ENCODE peak calls at places on chromosomes 7 and 10, in ten cellular contexts. I, S, L, U, J, W, X, C, F and P are unnamed samples.

GRCh38 chr7:1094870-1095269 is 7.0 kb downstream of the GPER1 start:
- DNase-seq in I (no peak), S (no peak), L (no peak), U (no peak), J (no peak), W (peak; percentile 14), X (no peak), C (no peak), F (no peak), P (no peak)

GRCh38 chr7:150322114-150322832 is 882 bp upstream of the LRRC61 start:
- DNase-seq in I (no peak), S (no peak), L (no peak), U (no peak), J (no peak), W (no peak), X (no peak), C (no peak), F (no peak), P (no peak)

GRCh38 chr7:96397936-96398596 is 76.2 kb upstream of the SLC25A13 start:
- DNase-seq in I (no peak), S (no peak), L (no peak), U (peak; percentile 39), J (no peak), W (no peak), X (no peak), C (no peak), F (peak; percentile 7), P (peak; percentile 34)

GRCh38 chr10:23408330-23408976 is 30.4 kb upstream of the OTUD1 start:
- DNase-seq in I (no peak), S (peak; percentile 88), L (no peak), U (peak; percentile 95), J (no peak), W (no peak), X (no peak), C (no peak), F (no peak), P (no peak)

GRCh38 chr10:28975891-28976471 is 298.7 kb downstream of the BAMBI start:
- DNase-seq in I (no peak), S (no peak), L (no peak), U (peak; percentile 36), J (no peak), W (no peak), X (no peak), C (no peak), F (peak; percentile 34), P (peak; percentile 89)

GRCh38 chr7:80151274-80151665 is 16.6 kb downstream of the GNAI1 start:
- DNase-seq in I (no peak), S (peak; percentile 50), L (no peak), U (peak; percentile 57), J (no peak), W (no peak), X (no peak), C (no peak), F (no peak), P (no peak)

GRCh38 chr10:33733058-33733457 is 398.6 kb upstream of the NRP1 start:
- DNase-seq in I (no peak), S (no peak), L (no peak), U (no peak), J (no peak), W (no peak), X (no peak), C (no peak), F (no peak), P (no peak)

GRCh38 chr10:133359554-133359971 is 1.7 kb upstream of the FUOM start:
- DNase-seq in I (no peak), S (no peak), L (no peak), U (no peak), J (peak; percentile 77), W (peak; percentile 28), X (no peak), C (no peak), F (no peak), P (no peak)

GRCh38 chr7:24346716-24347115 is 62.7 kb downstream of the NPY start:
- DNase-seq in I (no peak), S (no peak), L (no peak), U (no peak), J (no peak), W (no peak), X (no peak), C (no peak), F (no peak), P (no peak)

GRCh38 chr10:116076616-116077015 is 196.4 kb downstream of the GFRA1 start:
- DNase-seq in I (no peak), S (no peak), L (no peak), U (no peak), J (no peak), W (no peak), X (no peak), C (no peak), F (no peak), P (no peak)

GRCh38 chr7:131072505-131073091 is 255.1 kb upstream of the MKLN1 start:
- DNase-seq in I (no peak), S (peak; percentile 40), L (no peak), U (peak; percentile 34), J (no peak), W (no peak), X (no peak), C (no peak), F (peak; percentile 59), P (no peak)

GRCh38 chr10:113959383-113959760 is 84.3 kb upstream of the ADRB1 start:
- DNase-seq in I (no peak), S (no peak), L (no peak), U (no peak), J (peak; percentile 73), W (no peak), X (no peak), C (no peak), F (no peak), P (peak; percentile 4)

GRCh38 chr10:33732176-33733025 is 397.9 kb upstream of the NRP1 start:
- DNase-seq in I (no peak), S (peak; percentile 86), L (no peak), U (peak; percentile 56), J (no peak), W (no peak), X (no peak), C (no peak), F (no peak), P (peak; percentile 57)

GRCh38 chr7:127629268-127629854 is 11.4 kb upstream of the PAX4 start:
- DNase-seq in I (no peak), S (no peak), L (peak; percentile 50), U (no peak), J (peak; percentile 35), W (no peak), X (no peak), C (no peak), F (peak; percentile 65), P (no peak)

DNA sequence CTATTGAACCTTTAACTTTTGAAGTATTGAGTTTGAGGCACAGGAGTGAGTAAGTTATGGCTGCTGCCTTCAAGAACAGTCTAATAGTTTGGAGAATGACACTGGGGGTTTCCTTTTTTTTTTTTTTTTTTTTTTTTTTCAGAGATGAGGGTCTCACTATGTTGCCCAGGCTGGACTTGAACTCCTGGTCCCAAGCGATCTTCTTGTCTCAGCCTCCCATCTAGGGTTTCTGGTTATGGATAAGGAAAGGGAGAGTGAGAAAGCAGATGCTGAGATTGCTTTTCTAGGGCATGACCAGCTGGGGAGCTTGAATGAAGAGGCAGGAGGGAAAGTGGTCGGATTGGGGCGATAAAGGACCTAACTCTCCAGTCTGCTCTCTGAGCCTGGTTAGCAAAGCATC is 59.9 kb upstream of the BTRC start:
- DNase-seq in I (no peak), S (no peak), L (no peak), U (no peak), J (no peak), W (no peak), X (no peak), C (no peak), F (no peak), P (no peak)
- H3K27ac ChIP-seq in I (no peak overlapping the region), S (no peak overlapping the region), L (no peak overlapping the region), U (no peak overlapping the region), J (no peak overlapping the region), W (no peak overlapping the region), X (no peak overlapping the region), C (no peak overlapping the region), F (no peak overlapping the region), P (no peak overlapping the region)

DNA sequence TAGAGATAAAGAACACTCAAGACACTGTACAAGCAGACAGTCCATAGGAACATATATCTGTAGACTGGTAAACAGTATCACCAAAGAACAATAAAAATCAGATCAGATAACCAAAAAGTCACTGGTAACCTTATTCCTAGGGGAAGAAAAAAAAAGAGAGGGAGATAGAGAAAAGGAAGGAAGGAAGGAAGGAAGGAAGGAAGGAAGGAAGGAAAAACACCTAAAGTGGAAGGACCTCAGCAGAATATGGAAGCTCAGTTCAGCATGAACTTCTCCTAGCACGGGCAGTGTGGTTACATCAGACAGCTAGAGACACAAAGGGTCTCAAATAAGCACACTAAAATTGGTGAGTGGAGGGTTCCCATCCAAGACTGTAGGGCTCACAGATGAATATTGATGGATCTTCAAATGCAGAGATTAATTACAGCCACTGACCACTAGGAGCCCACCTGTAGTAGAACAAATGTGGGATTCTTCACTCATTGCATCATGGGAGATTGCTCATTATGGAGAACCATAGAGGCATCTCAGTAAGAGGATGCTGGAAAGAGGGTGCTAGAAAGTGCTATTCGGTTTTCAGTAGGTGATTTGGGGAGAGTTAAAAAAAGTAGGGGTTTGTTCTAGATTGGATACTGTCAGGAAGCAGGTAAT is 293.4 kb upstream of the C7orf33 start:
- DNase-seq in I (no peak), S (no peak), L (peak; percentile 2), U (no peak), J (no peak), W (no peak), X (no peak), C (no peak), F (no peak), P (no peak)
- TF ChIP-seq CTCF in I (no peak), S (no peak), L (peak; percentile 40), U (no peak), J (no peak), W (no peak), X (no peak), C (no peak), F (peak; percentile 17), P (no peak)

GRCh38 chr7:139798221-139798620 is 20.4 kb upstream of the HIPK2 start:
- DNase-seq in I (no peak), S (no peak), L (no peak), U (no peak), J (peak; percentile 52), W (no peak), X (no peak), C (no peak), F (no peak), P (no peak)
- H3K27ac ChIP-seq in I (no peak overlapping the region), S (no peak overlapping the region), L (no peak overlapping the region), U (peak overlapping the region; percentile 78), J (no peak overlapping the region), W (no peak overlapping the region), X (no peak overlapping the region), C (no peak overlapping the region), F (no peak overlapping the region), P (no peak overlapping the region)

DNA sequence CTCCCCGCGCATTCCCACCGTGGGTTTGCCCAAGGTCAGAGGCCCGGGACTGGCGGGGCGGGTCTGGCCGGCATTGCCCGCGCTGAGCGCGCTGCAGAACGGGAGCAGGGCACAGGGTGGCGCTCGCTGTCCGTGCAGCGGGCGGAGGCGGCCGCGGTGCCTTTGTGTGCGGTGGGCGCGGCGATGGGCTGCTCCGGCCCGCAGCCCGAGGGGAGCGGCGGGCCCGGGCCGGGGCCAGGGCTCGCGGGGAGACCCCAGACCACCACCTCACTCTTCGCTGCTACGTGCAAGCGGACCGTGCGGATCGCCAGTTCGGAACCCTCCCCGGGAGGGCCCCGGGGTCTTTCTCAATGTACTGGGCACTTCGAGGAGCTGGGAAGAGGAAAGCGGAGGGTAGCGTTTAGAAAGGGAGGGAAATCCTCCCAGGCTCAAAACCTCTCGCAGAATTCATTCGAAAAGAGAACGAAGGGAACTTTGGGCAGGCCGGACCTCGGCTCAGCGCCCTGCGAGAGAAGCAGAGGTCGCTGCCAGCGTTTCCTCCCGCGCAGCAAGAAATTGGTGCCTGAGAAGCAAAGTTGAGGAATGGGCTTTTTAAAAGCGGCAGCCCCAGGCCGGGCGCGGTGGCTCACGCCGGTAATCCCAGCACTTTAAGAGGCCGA is 8.5 kb downstream of the SP8 start:
- DNase-seq in I (no peak), S (no peak), L (no peak), U (no peak), J (peak; percentile 42), W (no peak), X (no peak), C (no peak), F (peak; percentile 94), P (no peak)
- TF ChIP-seq CTCF in I (peak; percentile 31), S (peak; percentile 23), L (peak; percentile 63), U (peak; percentile 52), J (no peak), W (peak; percentile 51), X (peak; percentile 40), C (no peak), F (peak; percentile 68), P (peak; percentile 58)